ENCODE peak calls at places on chromosomes 5 and 9, in five cellular contexts. One of them, this sample, is unnamed.

GRCh38 chr5:165622864-165623536 is 2117.6 kb downstream of the MAT2B start:
- DNase-seq in GM23338: no peak
- DNase-seq in GM12878: no peak
- DNase-seq in K562: no peak
- DNase-seq in HepG2: no peak
- DNase-seq in this sample: no peak

GRCh38 chr9:115117999-115118470 is at the start of gene TNC:
- DNase-seq in GM23338: peak
- DNase-seq in GM12878: no peak
- DNase-seq in K562: no peak
- DNase-seq in HepG2: no peak
- DNase-seq in this sample: peak

GRCh38 chr5:173689713-173690360 is 73.4 kb upstream of the BOD1 start:
- DNase-seq in GM23338: no peak
- DNase-seq in GM12878: no peak
- DNase-seq in K562: no peak
- DNase-seq in HepG2: peak
- DNase-seq in this sample: no peak

GRCh38 chr5:8730194-8730593 is 815.7 kb downstream of the SEMA5A start:
- DNase-seq in GM23338: no peak
- DNase-seq in GM12878: no peak
- DNase-seq in K562: no peak
- DNase-seq in HepG2: no peak
- DNase-seq in this sample: no peak

GRCh38 chr5:45385321-45386058 is 310.7 kb downstream of the HCN1 start:
- DNase-seq in GM23338: no peak
- DNase-seq in GM12878: no peak
- DNase-seq in K562: no peak
- DNase-seq in HepG2: no peak
- DNase-seq in this sample: no peak

GRCh38 chr5:81021486-81021885 is 61.3 kb downstream of the RASGRF2 start:
- DNase-seq in GM23338: no peak
- DNase-seq in GM12878: no peak
- DNase-seq in K562: no peak
- DNase-seq in HepG2: no peak
- DNase-seq in this sample: no peak

GRCh38 chr9:114497220-114497619 is 8.1 kb downstream of the WHRN start:
- DNase-seq in GM23338: no peak
- DNase-seq in GM12878: no peak
- DNase-seq in K562: no peak
- DNase-seq in HepG2: no peak
- DNase-seq in this sample: no peak

GRCh38 chr9:8822667-8823025 is 1023.1 kb upstream of the DMAC1 start:
- DNase-seq in GM23338: no peak
- DNase-seq in GM12878: no peak
- DNase-seq in K562: no peak
- DNase-seq in HepG2: peak
- DNase-seq in this sample: no peak

GRCh38 chr5:136225796-136226195 is 32.8 kb upstream of the SMIM32 start:
- DNase-seq in GM23338: no peak
- DNase-seq in GM12878: no peak
- DNase-seq in K562: no peak
- DNase-seq in HepG2: no peak
- DNase-seq in this sample: no peak

GRCh38 chr9:124030969-124031451 is 19.4 kb downstream of the LHX2 start:
- DNase-seq in GM23338: no peak
- DNase-seq in GM12878: peak
- DNase-seq in K562: no peak
- DNase-seq in HepG2: no peak
- DNase-seq in this sample: no peak

GRCh38 chr5:151570058-151570457 is 21.1 kb downstream of the FAT2 start:
- DNase-seq in GM23338: no peak
- DNase-seq in GM12878: no peak
- DNase-seq in K562: no peak
- DNase-seq in HepG2: no peak
- DNase-seq in this sample: no peak

GRCh38 chr9:89929315-89929714 is 324.5 kb downstream of the GADD45G start:
- DNase-seq in GM23338: no peak
- DNase-seq in GM12878: no peak
- DNase-seq in K562: no peak
- DNase-seq in HepG2: no peak
- DNase-seq in this sample: no peak

GRCh38 chr5:173204185-173204979 is 30.6 kb downstream of the NKX2-5 start:
- DNase-seq in GM23338: peak
- DNase-seq in GM12878: no peak
- DNase-seq in K562: no peak
- DNase-seq in HepG2: peak
- DNase-seq in this sample: no peak

GRCh38 chr5:160312139-160312959 is at the start of gene CCNJL:
- DNase-seq in GM23338: peak
- DNase-seq in GM12878: no peak
- DNase-seq in K562: peak
- DNase-seq in HepG2: peak
- DNase-seq in this sample: peak

GRCh38 chr5:109328626-109329025 is 81.1 kb downstream of the PJA2 start:
- DNase-seq in GM23338: no peak
- DNase-seq in GM12878: no peak
- DNase-seq in K562: no peak
- DNase-seq in HepG2: no peak
- DNase-seq in this sample: no peak

GRCh38 chr9:135080286-135081263 is 6.9 kb upstream of the OLFM1 start:
- DNase-seq in GM23338: no peak
- DNase-seq in GM12878: no peak
- DNase-seq in K562: no peak
- DNase-seq in HepG2: no peak
- DNase-seq in this sample: no peak

GRCh38 chr5:2738156-2738699 is 13.2 kb downstream of the IRX2 start:
- DNase-seq in GM23338: peak
- DNase-seq in GM12878: no peak
- DNase-seq in K562: no peak
- DNase-seq in HepG2: no peak
- DNase-seq in this sample: no peak

GRCh38 chr9:97412628-97413382 is 909 bp downstream of the TDRD7 start:
- DNase-seq in GM23338: peak
- DNase-seq in GM12878: no peak
- DNase-seq in K562: no peak
- DNase-seq in HepG2: no peak
- DNase-seq in this sample: no peak

GRCh38 chr5:139146809-139147742 is 51.1 kb downstream of the SIL1 start:
- DNase-seq in GM23338: no peak
- DNase-seq in GM12878: no peak
- DNase-seq in K562: no peak
- DNase-seq in HepG2: no peak
- DNase-seq in this sample: no peak

GRCh38 chr9:35790385-35791291 is 753 bp upstream of the NPR2 start:
- DNase-seq in GM23338: peak
- DNase-seq in GM12878: no peak
- DNase-seq in K562: peak
- DNase-seq in HepG2: peak
- DNase-seq in this sample: peak

GRCh38 chr9:85900504-85901201 is 40.3 kb upstream of the NAA35 start:
- DNase-seq in GM23338: peak
- DNase-seq in GM12878: no peak
- DNase-seq in K562: peak
- DNase-seq in HepG2: no peak
- DNase-seq in this sample: peak

GRCh38 chr5:91049800-91050199 is 333.3 kb downstream of the ARRDC3 start:
- DNase-seq in GM23338: no peak
- DNase-seq in GM12878: no peak
- DNase-seq in K562: no peak
- DNase-seq in HepG2: no peak
- DNase-seq in this sample: no peak

GRCh38 chr5:44532981-44533380 is 143.8 kb upstream of the FGF10 start:
- DNase-seq in GM23338: no peak
- DNase-seq in GM12878: no peak
- DNase-seq in K562: no peak
- DNase-seq in HepG2: no peak
- DNase-seq in this sample: no peak

GRCh38 chr9:35415769-35416427 is 74.0 kb upstream of the RUSC2 start:
- DNase-seq in GM23338: peak
- DNase-seq in GM12878: no peak
- DNase-seq in K562: no peak
- DNase-seq in HepG2: peak
- DNase-seq in this sample: peak

GRCh38 chr5:75584641-75585040 is 26.6 kb upstream of the ANKDD1B start:
- DNase-seq in GM23338: no peak
- DNase-seq in GM12878: no peak
- DNase-seq in K562: no peak
- DNase-seq in HepG2: no peak
- DNase-seq in this sample: no peak

GRCh38 chr9:93380410-93381060 is 71.0 kb upstream of the FAM120A start:
- DNase-seq in GM23338: peak
- DNase-seq in GM12878: no peak
- DNase-seq in K562: no peak
- DNase-seq in HepG2: no peak
- DNase-seq in this sample: no peak

GRCh38 chr9:137083418-137084004 is 3.3 kb upstream of the MAN1B1 start:
- DNase-seq in GM23338: no peak
- DNase-seq in GM12878: peak
- DNase-seq in K562: peak
- DNase-seq in HepG2: peak
- DNase-seq in this sample: no peak

GRCh38 chr5:81819556-81820314 is 68.8 kb upstream of the SSBP2 start:
- DNase-seq in GM23338: no peak
- DNase-seq in GM12878: no peak
- DNase-seq in K562: no peak
- DNase-seq in HepG2: no peak
- DNase-seq in this sample: no peak

GRCh38 chr5:14870347-14871083 is 1.1 kb downstream of the ANKH start:
- DNase-seq in GM23338: peak
- DNase-seq in GM12878: no peak
- DNase-seq in K562: no peak
- DNase-seq in HepG2: no peak
- DNase-seq in this sample: no peak

GRCh38 chr9:104121022-104121421 is 26.9 kb downstream of the SMC2 start:
- DNase-seq in GM23338: peak
- DNase-seq in GM12878: no peak
- DNase-seq in K562: no peak
- DNase-seq in HepG2: no peak
- DNase-seq in this sample: peak

DNA sequence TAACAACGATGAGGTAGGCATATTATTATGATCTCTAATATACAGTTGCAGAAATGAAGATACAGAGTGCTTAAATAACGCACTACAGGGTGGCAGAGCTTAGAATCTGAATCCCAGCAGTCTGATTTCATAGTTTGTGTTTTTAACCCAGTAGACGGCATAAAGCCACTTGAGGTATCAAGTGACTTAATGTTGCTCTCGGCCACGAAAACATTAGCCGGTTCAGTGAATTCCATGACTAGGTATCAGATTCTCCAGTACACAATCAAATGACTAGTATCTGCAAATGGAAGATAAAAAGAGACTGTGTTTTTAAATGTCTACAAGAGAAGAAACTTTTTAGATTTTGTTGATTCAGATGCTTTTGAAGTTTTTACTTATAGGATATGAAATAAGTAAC is 24.8 kb downstream of the SMC2 start:
- DNase-seq in GM23338: no peak
- DNase-seq in GM12878: no peak
- DNase-seq in K562: no peak
- DNase-seq in HepG2: no peak
- DNase-seq in this sample: no peak
- TF ChIP-seq CREB1 in GM23338: no peak
- TF ChIP-seq CREB1 in GM12878: no peak
- TF ChIP-seq CREB1 in K562: no peak
- TF ChIP-seq CREB1 in HepG2: no peak
- TF ChIP-seq CREB1 in this sample: no peak

GRCh38 chr5:102755691-102756371 is 726 bp downstream of the PAM start:
- DNase-seq in GM23338: peak
- DNase-seq in GM12878: peak
- DNase-seq in K562: peak
- DNase-seq in HepG2: peak
- DNase-seq in this sample: peak
- TF ChIP-seq CREB1 in GM23338: peak
- TF ChIP-seq CREB1 in GM12878: peak
- TF ChIP-seq CREB1 in K562: no peak
- TF ChIP-seq CREB1 in HepG2: peak
- TF ChIP-seq CREB1 in this sample: no peak

DNA sequence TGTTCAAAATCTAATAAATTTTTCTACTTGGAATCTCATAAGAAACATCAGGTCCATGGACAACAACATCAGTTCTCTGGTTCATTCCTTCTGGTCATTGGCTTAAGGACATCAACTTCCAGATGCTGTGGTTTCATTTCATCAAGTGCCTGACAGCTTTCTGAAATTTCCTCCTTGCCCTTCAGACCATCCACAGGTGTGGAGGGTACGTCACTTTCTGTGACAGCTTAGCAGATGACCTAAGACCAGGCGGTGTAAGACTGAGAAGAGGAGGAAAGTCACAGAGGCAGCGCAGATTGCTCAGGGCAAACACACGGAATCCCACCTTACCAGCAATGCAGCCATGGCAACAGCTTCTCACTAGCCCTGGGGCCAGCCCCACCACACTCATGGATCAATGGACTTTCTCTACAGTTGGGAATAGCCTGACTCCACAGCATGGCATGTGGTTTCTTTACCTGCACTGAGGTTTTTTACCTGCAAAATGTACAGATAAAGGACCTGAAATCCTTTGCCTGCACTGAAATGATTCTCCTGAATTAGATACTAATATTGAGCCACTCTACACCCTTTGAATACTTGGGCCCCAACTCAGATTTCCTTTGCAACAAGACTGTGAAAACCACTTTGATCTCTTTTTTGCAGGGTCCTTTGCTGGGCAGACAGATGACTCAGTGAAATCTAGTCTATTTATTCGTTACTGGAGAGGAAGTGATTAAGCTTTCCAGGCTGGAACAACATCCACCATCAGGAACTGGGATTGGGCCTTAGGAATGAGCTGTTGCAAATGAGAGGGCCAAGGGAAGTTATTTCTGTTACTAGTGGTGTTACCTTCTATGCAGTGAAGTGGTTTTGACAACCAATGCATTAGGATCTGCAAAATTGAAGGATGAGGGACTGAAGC is 26.9 kb downstream of the TICAM2 start:
- DNase-seq in GM23338: no peak
- DNase-seq in GM12878: no peak
- DNase-seq in K562: no peak
- DNase-seq in HepG2: peak
- DNase-seq in this sample: no peak
- TF ChIP-seq CREB1 in GM23338: no peak
- TF ChIP-seq CREB1 in GM12878: peak
- TF ChIP-seq CREB1 in K562: no peak
- TF ChIP-seq CREB1 in HepG2: no peak
- TF ChIP-seq CREB1 in this sample: no peak

GRCh38 chr9:116669296-116669695 is 17.8 kb upstream of the TRIM32 start:
- DNase-seq in GM23338: no peak
- DNase-seq in GM12878: no peak
- DNase-seq in K562: no peak
- DNase-seq in HepG2: no peak
- DNase-seq in this sample: no peak

GRCh38 chr9:116673375-116673774 is 13.7 kb upstream of the TRIM32 start:
- DNase-seq in GM23338: no peak
- DNase-seq in GM12878: no peak
- DNase-seq in K562: no peak
- DNase-seq in HepG2: no peak
- DNase-seq in this sample: no peak

GRCh38 chr9:116674210-116674980 is 12.7 kb upstream of the TRIM32 start:
- DNase-seq in GM23338: peak
- DNase-seq in GM12878: no peak
- DNase-seq in K562: no peak
- DNase-seq in HepG2: no peak
- DNase-seq in this sample: no peak

GRCh38 chr9:116671605-116672004 is 15.5 kb upstream of the TRIM32 start:
- DNase-seq in GM23338: no peak
- DNase-seq in GM12878: peak
- DNase-seq in K562: no peak
- DNase-seq in HepG2: no peak
- DNase-seq in this sample: no peak
- TF ChIP-seq CREB1 in GM23338: no peak
- TF ChIP-seq CREB1 in GM12878: no peak
- TF ChIP-seq CREB1 in K562: no peak
- TF ChIP-seq CREB1 in HepG2: no peak
- TF ChIP-seq CREB1 in this sample: no peak